ENCODE peak calls at places on chromosomes 1 and 21, in four cellular contexts. E, G, V and H are unnamed samples.

GRCh38 chr1:246533371-246533905 is 26.4 kb upstream of the SMYD3 start:
- DNase-seq in E (no peak), G (no peak), V (no peak), H (no peak)

GRCh38 chr1:246417152-246417812 is 89.8 kb downstream of the SMYD3 start:
- DNase-seq in G (no peak), V (no peak), E (no peak), H (no peak)

GRCh38 chr1:244628719-244629299 is 24.1 kb upstream of the DESI2 start:
- DNase-seq in E (no peak), V (no peak), G (no peak), H (no peak)

GRCh38 chr1:32413507-32414185 is 19.4 kb upstream of the BSDC1 start:
- DNase-seq in V (no peak), G (no peak), E (no peak), H (peak)

GRCh38 chr1:119549719-119550141 is 42.7 kb downstream of the HSD3B1 start:
- DNase-seq in G (no peak), E (no peak), V (no peak), H (peak)

GRCh38 chr1:29461115-29461739 is 224.9 kb downstream of the PTPRU start:
- DNase-seq in E (no peak), G (peak), V (peak), H (no peak)

GRCh38 chr21:35932232-35932911 is 128.0 kb downstream of the SETD4 start:
- DNase-seq in V (no peak), E (peak), G (no peak), H (peak)

GRCh38 chr1:93448292-93448982 is 519 bp downstream of the FNBP1L start:
- DNase-seq in V (peak), E (no peak), G (no peak), H (peak)

GRCh38 chr1:107394301-107394700 is 253.5 kb downstream of the NTNG1 start:
- DNase-seq in E (no peak), V (no peak), G (no peak), H (no peak)

GRCh38 chr1:86645866-86646647 is 58.3 kb upstream of the SH3GLB1 start:
- DNase-seq in V (no peak), E (no peak), G (no peak), H (no peak)

GRCh38 chr1:95604784-95605183 is 370.8 kb downstream of the RWDD3 start:
- DNase-seq in G (no peak), E (no peak), V (no peak), H (no peak)

GRCh38 chr21:42252267-42252666 is 33.3 kb downstream of the ABCG1 start:
- DNase-seq in E (no peak), V (no peak), G (no peak), H (no peak)

GRCh38 chr1:41726899-41727748 is 191.6 kb downstream of the HIVEP3 start:
- DNase-seq in E (no peak), V (peak), G (no peak), H (no peak)

GRCh38 chr1:24694380-24694843 is 50.8 kb upstream of the CLIC4 start:
- DNase-seq in E (no peak), V (no peak), G (no peak), H (no peak)

GRCh38 chr1:223515915-223516314 is 122.7 kb downstream of the CCDC185 start:
- DNase-seq in G (no peak), E (no peak), V (peak), H (no peak)

GRCh38 chr1:8312235-8313218 is 5.4 kb upstream of the SLC45A1 start:
- DNase-seq in V (no peak), E (no peak), G (no peak), H (no peak)

DNA sequence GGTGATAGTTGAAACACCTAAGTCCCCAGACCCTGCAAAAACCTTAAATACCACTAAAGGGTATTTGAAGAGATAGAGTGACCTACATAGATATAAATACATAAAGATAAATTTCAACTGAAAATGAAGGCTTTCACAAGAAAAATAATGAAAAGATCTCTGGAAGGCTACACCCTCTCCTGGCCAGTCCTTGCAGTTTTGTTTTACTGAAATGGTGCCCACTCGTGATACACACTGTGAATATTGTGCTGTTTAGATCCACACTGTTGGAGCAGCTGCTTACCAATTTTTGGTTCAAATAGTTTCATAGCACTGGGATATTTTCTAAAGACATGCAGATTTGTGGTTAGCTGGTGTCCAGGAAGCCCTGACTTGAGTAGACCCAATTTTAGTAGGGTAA is 31.5 kb upstream of the RNF187 start:
- DNase-seq in E (no peak), V (no peak), G (no peak), H (no peak)
- TF ChIP-seq CTCF in E (peak), V (no peak), G (no peak), H (peak)

DNA sequence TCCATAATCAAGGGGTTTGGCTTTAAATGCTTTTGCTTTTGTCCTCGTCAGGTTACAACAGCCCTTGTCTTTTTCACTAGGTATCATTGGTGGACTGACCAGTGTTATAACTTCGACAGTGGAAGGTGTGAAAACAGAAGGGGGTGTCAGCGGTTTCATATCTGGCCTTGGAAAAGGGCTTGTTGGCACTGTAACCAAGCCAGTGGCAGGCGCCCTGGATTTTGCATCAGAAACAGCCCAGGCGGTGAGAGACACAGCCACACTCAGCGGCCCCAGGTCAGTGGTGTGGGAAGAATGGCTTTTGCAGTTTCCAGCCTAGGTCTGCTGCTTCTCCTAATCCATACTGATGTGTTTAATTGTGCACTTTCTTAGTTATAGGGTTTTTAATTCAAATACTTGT is 157.9 kb downstream of the DHRS3 start:
- DNase-seq in V (no peak), E (no peak), G (no peak), H (no peak)
- H3K27ac ChIP-seq in V (peak), E (no peak), G (peak), H (no peak)

GRCh38 chr1:206905295-206906164 is 8.3 kb downstream of the IL24 start:
- DNase-seq in G (no peak), E (peak), V (no peak), H (peak)
- TF ChIP-seq CTCF in G (no peak), E (no peak), V (no peak), H (no peak)

DNA sequence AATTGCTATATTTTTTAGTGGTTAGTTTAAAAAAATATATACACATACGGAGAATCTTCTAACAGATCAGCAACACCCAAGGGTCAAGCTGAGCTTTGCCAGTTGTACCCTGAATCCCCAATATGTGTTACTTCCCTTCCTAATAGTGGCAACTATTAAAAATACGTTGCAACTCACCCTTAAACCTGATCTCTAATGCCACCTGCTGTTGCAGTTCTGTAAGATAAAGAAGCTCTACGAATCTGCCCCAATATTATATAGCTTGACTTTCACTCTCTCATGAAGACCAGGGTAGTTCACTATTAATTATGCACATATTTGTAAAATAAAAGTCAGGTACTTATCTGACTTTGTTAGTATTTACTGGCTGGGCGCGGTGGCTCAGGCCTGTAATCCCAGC is 58.4 kb downstream of the ASH1L start:
- DNase-seq in G (no peak), V (no peak), E (no peak), H (peak)
- H3K27ac ChIP-seq in G (no peak), V (no peak), E (no peak), H (no peak)

GRCh38 chr1:212586429-212587303 is 21.9 kb upstream of the ATF3 start:
- DNase-seq in E (no peak), V (no peak), G (no peak), H (no peak)
- TF ChIP-seq CTCF in E (no peak), V (no peak), G (no peak), H (no peak)